ENCODE peak calls at places on chromosomes 11 and 22, in five cellular contexts. L is neural progenitor cell, X is H1, O is GM20000, M is thoracic aorta. V is an unnamed sample.

GRCh38 chr11:84958295-84958694 is 668.8 kb downstream of the DLG2 start:
- DNase-seq in L (no peak), X (no peak), O (no peak), M (no peak), V (no peak)

GRCh38 chr11:122317337-122317736 is 201.3 kb upstream of the BLID start:
- DNase-seq in L (no peak), X (no peak), O (no peak), M (no peak), V (no peak)

GRCh38 chr22:33887173-33887572 is 33.1 kb downstream of the LARGE1 start:
- DNase-seq in L (no peak), X (no peak), O (no peak), M (no peak), V (no peak)

GRCh38 chr11:67054851-67055523 is 1.7 kb upstream of the RHOD start:
- DNase-seq in L (no peak), X (no peak), O (peak), M (no peak), V (no peak)

GRCh38 chr22:46465793-46466192 is 71.6 kb downstream of the CELSR1 start:
- DNase-seq in L (no peak), X (no peak), O (no peak), M (no peak), V (no peak)

GRCh38 chr11:19913236-19913892 is 200.7 kb downstream of the NAV2 start:
- DNase-seq in L (no peak), X (no peak), O (no peak), M (no peak), V (no peak)

GRCh38 chr11:78691215-78691614 is 116.6 kb upstream of the NARS2 start:
- DNase-seq in L (no peak), X (no peak), O (no peak), M (no peak), V (no peak)

GRCh38 chr11:63599211-63600122 is 14.8 kb downstream of the PLAAT3 start:
- DNase-seq in L (no peak), X (no peak), O (no peak), M (no peak), V (no peak)

GRCh38 chr22:36569999-36570398 is 41.0 kb upstream of the EIF3D start:
- DNase-seq in L (peak), X (peak), O (no peak), M (no peak), V (peak)

GRCh38 chr11:134761926-134762247 is 349.8 kb upstream of the B3GAT1 start:
- DNase-seq in L (no peak), X (no peak), O (no peak), M (no peak), V (no peak)

GRCh38 chr11:10631761-10632160 is 61.8 kb downstream of the IRAG1 start:
- DNase-seq in L (no peak), X (no peak), O (no peak), M (no peak), V (peak)

GRCh38 chr11:37182036-37182435 is 584.0 kb upstream of the RAG2 start:
- DNase-seq in L (no peak), X (no peak), O (no peak), M (no peak), V (no peak)

GRCh38 chr11:3214420-3214699 is 4.3 kb downstream of the MRGPRG start:
- DNase-seq in L (no peak), X (no peak), O (no peak), M (no peak), V (no peak)

GRCh38 chr11:7548659-7549283 is 35.0 kb downstream of the PPFIBP2 start:
- DNase-seq in L (peak), X (peak), O (peak), M (no peak), V (no peak)

GRCh38 chr11:104581246-104581980 is 316.8 kb downstream of the CASP12 start:
- DNase-seq in L (peak), X (no peak), O (no peak), M (no peak), V (no peak)

GRCh38 chr22:48357196-48357595 is 1470.5 kb downstream of the BRD1 start:
- DNase-seq in L (peak), X (no peak), O (no peak), M (no peak), V (no peak)

GRCh38 chr11:29018631-29019030 is 910.4 kb downstream of the METTL15 start:
- DNase-seq in L (no peak), X (no peak), O (no peak), M (no peak), V (no peak)

GRCh38 chr11:73325036-73325981 is 17.2 kb downstream of the ARHGEF17 start:
- DNase-seq in L (no peak), X (no peak), O (peak), M (no peak), V (no peak)

GRCh38 chr11:61746654-61747388 is 5.6 kb upstream of the MYRF start:
- DNase-seq in L (no peak), X (no peak), O (no peak), M (no peak), V (no peak)

GRCh38 chr11:61744609-61745156 is 7.8 kb upstream of the MYRF start:
- DNase-seq in L (no peak), X (no peak), O (no peak), M (no peak), V (no peak)

GRCh38 chr11:61745796-61746653 is 6.4 kb upstream of the MYRF start:
- DNase-seq in L (no peak), X (no peak), O (no peak), M (no peak), V (no peak)

GRCh38 chr11:61749607-61750217 is 2.7 kb upstream of the MYRF start:
- DNase-seq in L (peak), X (no peak), O (no peak), M (no peak), V (no peak)

DNA sequence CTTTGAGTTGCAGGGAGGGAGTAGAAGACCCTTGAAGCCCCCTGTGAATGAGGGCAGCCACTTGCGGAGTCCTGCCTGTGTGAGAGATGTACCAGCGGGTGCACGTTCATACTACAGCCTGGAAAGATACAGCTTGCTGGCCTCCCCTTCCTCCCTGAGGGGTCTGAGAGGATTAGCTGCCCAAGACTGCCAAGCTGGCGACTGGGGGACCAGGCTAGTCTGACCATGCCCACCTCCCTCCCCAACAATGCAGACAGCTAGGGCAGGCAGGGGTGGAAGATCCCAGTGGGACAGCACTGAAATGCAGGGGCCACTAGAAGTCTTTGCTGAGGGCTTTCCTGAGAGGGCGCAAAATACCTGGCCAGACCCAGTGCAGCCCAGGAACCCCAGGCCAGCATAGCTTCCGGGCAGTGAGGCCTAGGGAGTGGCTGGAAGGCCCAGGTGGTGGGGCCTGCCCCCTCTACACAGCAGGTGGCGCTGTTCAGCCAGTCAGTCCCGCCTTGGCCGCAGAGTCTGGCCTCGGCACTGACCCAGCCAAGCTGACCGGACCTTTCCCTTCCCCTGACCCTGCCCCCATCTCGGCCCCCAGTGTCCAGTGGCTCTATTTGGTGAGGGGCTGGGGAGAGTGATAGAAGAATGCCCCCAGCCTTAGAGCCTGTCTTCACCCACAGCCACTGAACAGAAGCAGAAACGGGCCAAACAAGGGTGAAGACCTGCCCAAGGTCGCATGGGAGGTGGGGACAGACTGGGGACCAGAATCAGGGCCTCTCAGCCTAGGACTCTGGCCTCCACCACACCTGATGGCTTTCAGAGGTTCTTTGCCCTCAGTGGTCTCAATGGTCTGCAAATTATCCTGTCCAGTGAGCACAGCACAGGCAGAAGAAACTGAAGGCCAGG is 4.8 kb upstream of the MYRF start:
- DNase-seq in L (peak), X (peak), O (peak), M (peak), V (peak)
- TF ChIP-seq CTCF in L (peak), X (peak), O (peak), M (peak), V (peak)

GRCh38 chr22:25027959-25028840 is 75.7 kb downstream of the KIAA1671 start:
- DNase-seq in L (peak), X (no peak), O (no peak), M (no peak), V (peak)
- TF ChIP-seq CTCF in L (peak), X (peak), O (peak), M (peak), V (no peak)

GRCh38 chr22:40747361-40747760 is 68.1 kb downstream of the MCHR1 start:
- DNase-seq in L (no peak), X (no peak), O (no peak), M (no peak), V (no peak)
- TF ChIP-seq CTCF in L (no peak), X (no peak), O (no peak), M (no peak), V (no peak)

GRCh38 chr11:61897387-61898246 is 6.3 kb upstream of the FADS3 start:
- DNase-seq in L (peak), X (peak), O (peak), M (no peak), V (peak)

GRCh38 chr11:61895718-61896059 is 4.3 kb upstream of the FADS3 start:
- DNase-seq in L (no peak), X (no peak), O (no peak), M (no peak), V (no peak)

GRCh38 chr11:61895046-61895717 is 3.8 kb upstream of the FADS3 start:
- DNase-seq in L (no peak), X (no peak), O (no peak), M (no peak), V (no peak)

GRCh38 chr11:61898247-61898582 is 6.9 kb upstream of the FADS3 start:
- DNase-seq in L (no peak), X (no peak), O (no peak), M (no peak), V (no peak)

GRCh38 chr11:61896665-61897386 is 5.5 kb upstream of the FADS3 start:
- DNase-seq in L (no peak), X (no peak), O (no peak), M (no peak), V (no peak)
- TF ChIP-seq CTCF in L (no peak), X (no peak), O (no peak), M (no peak), V (no peak)

GRCh38 chr11:32713496-32713895 is 81.0 kb downstream of the CCDC73 start:
- DNase-seq in L (peak), X (no peak), O (no peak), M (no peak), V (no peak)
- TF ChIP-seq CTCF in L (peak), X (peak), O (no peak), M (no peak), V (no peak)

GRCh38 chr11:94784884-94785283 is 16.7 kb downstream of the AMOTL1 start:
- DNase-seq in L (no peak), X (no peak), O (no peak), M (no peak), V (no peak)
- TF ChIP-seq CTCF in L (no peak), X (no peak), O (no peak), M (no peak), V (no peak)

GRCh38 chr11:47977651-47978050 is 2.7 kb upstream of the PTPRJ start:
- DNase-seq in L (no peak), X (no peak), O (no peak), M (no peak), V (no peak)

GRCh38 chr11:47980907-47981621 is 705 bp downstream of the PTPRJ start:
- DNase-seq in L (peak), X (no peak), O (peak), M (no peak), V (peak)

GRCh38 chr11:47981667-47982404 is 1.5 kb downstream of the PTPRJ start:
- DNase-seq in L (no peak), X (no peak), O (peak), M (no peak), V (no peak)

GRCh38 chr11:47979378-47980092 is 824 bp upstream of the PTPRJ start:
- DNase-seq in L (no peak), X (no peak), O (peak), M (no peak), V (no peak)

GRCh38 chr11:47980093-47980906 is at the start of gene PTPRJ:
- DNase-seq in L (peak), X (no peak), O (peak), M (no peak), V (peak)
- TF ChIP-seq CTCF in L (no peak), X (no peak), O (no peak), M (no peak), V (no peak)

GRCh38 chr11:843086-843704 is 543 bp downstream of the TSPAN4 start:
- DNase-seq in L (no peak), X (no peak), O (no peak), M (no peak), V (no peak)

GRCh38 chr11:845872-846271 is 3.2 kb downstream of the TSPAN4 start:
- DNase-seq in L (no peak), X (no peak), O (no peak), M (no peak), V (no peak)

GRCh38 chr11:843818-844692 is 1.4 kb downstream of the TSPAN4 start:
- DNase-seq in L (peak), X (peak), O (no peak), M (peak), V (no peak)

GRCh38 chr11:846496-847098 is 3.9 kb downstream of the TSPAN4 start:
- DNase-seq in L (no peak), X (no peak), O (no peak), M (no peak), V (no peak)

GRCh38 chr11:844693-845644 is 2.3 kb downstream of the TSPAN4 start:
- DNase-seq in L (peak), X (peak), O (peak), M (peak), V (peak)
- TF ChIP-seq CTCF in L (no peak), X (no peak), O (no peak), M (no peak), V (no peak)

GRCh38 chr11:126765196-126765595 is 235.4 kb downstream of the KIRREL3 start:
- DNase-seq in L (no peak), X (no peak), O (no peak), M (no peak), V (no peak)

GRCh38 chr11:126766425-126766824 is 234.1 kb downstream of the KIRREL3 start:
- DNase-seq in L (no peak), X (no peak), O (no peak), M (no peak), V (no peak)

GRCh38 chr11:126768702-126769101 is 231.9 kb downstream of the KIRREL3 start:
- DNase-seq in L (no peak), X (no peak), O (no peak), M (no peak), V (no peak)

DNA sequence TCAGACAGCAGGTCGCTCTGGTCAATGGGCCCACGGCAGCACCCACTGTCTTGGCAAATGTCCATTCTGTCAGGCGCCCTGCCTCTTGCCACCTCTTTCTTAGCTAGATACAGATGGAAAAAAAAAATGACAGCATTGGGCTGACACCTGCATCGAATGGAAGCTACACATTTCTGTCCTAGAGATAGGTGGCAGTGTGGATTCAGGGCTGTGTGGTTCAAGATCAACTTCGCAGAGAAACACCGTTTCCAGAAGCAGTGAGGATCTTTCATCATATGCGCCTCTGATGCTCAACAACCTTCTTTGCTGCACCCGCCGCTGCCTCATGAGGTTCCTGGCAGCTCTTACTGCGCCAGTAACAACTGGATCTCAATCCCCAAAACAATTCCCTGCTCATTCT is 236.3 kb downstream of the KIRREL3 start:
- DNase-seq in L (no peak), X (no peak), O (no peak), M (no peak), V (no peak)
- TF ChIP-seq CTCF in L (no peak), X (peak), O (no peak), M (no peak), V (no peak)

DNA sequence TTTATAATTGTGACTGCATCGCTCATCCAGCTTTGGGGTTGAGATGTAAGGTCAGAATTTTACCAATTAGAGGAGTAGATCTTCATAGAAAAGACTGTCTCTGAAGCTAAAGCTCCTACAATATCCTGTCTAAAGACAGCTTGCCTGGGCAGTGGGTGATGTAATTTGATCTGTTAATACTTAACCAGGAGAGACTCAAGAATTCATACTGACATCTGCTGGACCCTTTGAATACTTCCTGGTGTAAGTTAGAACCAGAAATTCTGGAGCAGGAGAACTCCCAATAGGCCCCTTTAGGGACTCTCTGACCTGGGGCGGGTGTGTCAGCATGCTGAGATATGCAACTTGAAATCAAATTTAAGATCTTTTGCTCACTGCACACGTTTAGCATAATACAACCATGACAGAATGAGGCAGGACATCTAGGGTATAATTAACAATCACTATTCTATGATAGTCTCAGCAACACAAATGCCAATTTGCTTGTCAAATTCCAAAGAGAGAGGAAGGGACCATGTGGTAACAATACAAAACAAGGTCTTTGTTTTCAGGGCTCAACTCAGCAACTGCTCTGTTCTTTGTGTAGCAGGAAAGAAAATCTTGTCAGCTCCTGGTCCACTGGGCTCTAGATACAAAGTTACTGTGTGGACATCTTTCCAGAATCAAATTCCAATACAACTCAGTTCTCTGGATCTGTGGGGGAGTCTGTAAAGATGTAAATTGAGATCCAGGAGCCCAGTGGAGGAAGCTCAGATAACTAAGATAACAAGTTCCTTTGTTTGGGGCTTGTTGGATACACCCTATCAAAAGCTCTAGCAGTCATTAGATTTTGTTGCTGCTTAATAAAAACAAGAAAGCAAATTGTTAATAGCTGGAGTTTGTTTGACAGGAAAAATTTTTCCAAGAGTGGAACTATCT is 144.0 kb downstream of the INSC start:
- DNase-seq in L (peak), X (no peak), O (no peak), M (no peak), V (no peak)
- TF ChIP-seq CTCF in L (peak), X (peak), O (no peak), M (no peak), V (no peak)